ENCODE peak calls at places on chromosomes 6 and 20, in six cellular contexts. E, F, K, Z, L and W are unnamed samples.

GRCh38 chr20:10603378-10603777 is 70.4 kb downstream of the JAG1 start:
- DNase-seq in E (no peak), F (no peak), K (no peak), Z (no peak), L (no peak), W (no peak)

GRCh38 chr6:26175428-26176181 is 88.4 kb downstream of the HFE start:
- DNase-seq in E (no peak), F (peak; percentile 72), K (peak; percentile 82), Z (no peak), L (no peak), W (no peak)

GRCh38 chr20:47356220-47356525 is 326 bp downstream of the ZMYND8 start:
- DNase-seq in E (no peak), F (no peak), K (no peak), Z (no peak), L (no peak), W (no peak)

GRCh38 chr6:120873125-120873865 is 461.0 kb downstream of the TBC1D32 start:
- DNase-seq in E (no peak), F (no peak), K (no peak), Z (peak; percentile 12), L (no peak), W (no peak)

GRCh38 chr6:16270178-16270794 is 31.9 kb downstream of the GMPR start:
- DNase-seq in E (no peak), F (no peak), K (no peak), Z (no peak), L (no peak), W (no peak)

GRCh38 chr6:158024566-158025297 is 43.1 kb downstream of the SYNJ2 start:
- DNase-seq in E (no peak), F (no peak), K (no peak), Z (no peak), L (peak; percentile 14), W (no peak)

GRCh38 chr6:170031096-170031471 is 259.8 kb downstream of the DLL1 start:
- DNase-seq in E (no peak), F (no peak), K (peak; percentile 42), Z (peak; percentile 23), L (peak; percentile 70), W (no peak)

GRCh38 chr20:59571591-59572314 is 32.6 kb upstream of the PHACTR3 start:
- DNase-seq in E (peak; percentile 88), F (peak; percentile 51), K (peak; percentile 41), Z (peak; percentile 80), L (peak; percentile 70), W (peak; percentile 14)

GRCh38 chr20:37615507-37616425 is 78.1 kb upstream of the CTNNBL1 start:
- DNase-seq in E (no peak), F (peak; percentile 62), K (peak; percentile 70), Z (no peak), L (no peak), W (peak; percentile 4)

GRCh38 chr6:30100585-30101422 is 12.1 kb downstream of the TRIM31 start:
- DNase-seq in E (no peak), F (peak; percentile 92), K (peak; percentile 84), Z (peak; percentile 47), L (peak; percentile 75), W (no peak)

GRCh38 chr6:83231146-83231545 is 38.0 kb downstream of the RWDD2A start:
- DNase-seq in E (no peak), F (no peak), K (no peak), Z (no peak), L (no peak), W (peak; percentile 78)

GRCh38 chr20:38418509-38419204 is 16.5 kb downstream of the SNHG17 start:
- DNase-seq in E (no peak), F (no peak), K (no peak), Z (peak; percentile 62), L (no peak), W (no peak)

DNA sequence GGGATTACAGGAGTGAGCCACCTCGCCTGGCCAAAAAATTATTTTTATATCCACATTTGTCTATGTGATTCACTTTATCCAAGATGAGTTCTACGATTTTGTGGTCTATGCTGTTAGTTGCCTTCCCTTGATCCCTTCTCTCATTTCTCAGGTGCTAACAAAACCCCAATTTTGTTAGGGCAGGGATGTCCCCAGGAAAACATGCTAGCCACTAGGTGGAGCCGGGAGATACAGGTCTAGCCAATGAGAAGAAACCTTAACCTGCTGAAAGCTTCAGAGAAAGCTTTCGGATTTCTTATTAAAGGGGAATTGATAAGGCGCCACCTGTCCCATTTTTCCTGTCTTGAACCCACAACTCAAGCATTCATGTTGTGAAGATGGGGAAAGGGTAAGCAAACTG is 167.4 kb upstream of the OLIG3 start:
- DNase-seq in E (no peak), F (peak; percentile 48), K (peak; percentile 48), Z (no peak), L (no peak), W (no peak)
- TF ChIP-seq CTCF in E (peak; percentile 41), F (peak; percentile 71), K (peak; percentile 66), Z (no peak), L (peak; percentile 32), W (peak; percentile 67)

GRCh38 chr20:19908586-19908985 is 108.6 kb upstream of the NAA20 start:
- DNase-seq in E (no peak), F (no peak), K (no peak), Z (no peak), L (no peak), W (no peak)

GRCh38 chr20:19907326-19908056 is 109.7 kb upstream of the NAA20 start:
- DNase-seq in E (no peak), F (no peak), K (no peak), Z (no peak), L (peak; percentile 66), W (no peak)

GRCh38 chr20:19897891-19898290 is 119.3 kb upstream of the NAA20 start:
- DNase-seq in E (no peak), F (no peak), K (peak; percentile 27), Z (no peak), L (no peak), W (no peak)

GRCh38 chr20:19901226-19901625 is 115.9 kb upstream of the NAA20 start:
- DNase-seq in E (no peak), F (no peak), K (peak; percentile 67), Z (no peak), L (no peak), W (no peak)

GRCh38 chr20:19903168-19903676 is 113.9 kb upstream of the NAA20 start:
- DNase-seq in E (no peak), F (peak; percentile 86), K (peak; percentile 68), Z (no peak), L (peak; percentile 62), W (no peak)
- TF ChIP-seq CTCF in E (no peak), F (peak; percentile 95), K (peak; percentile 50), Z (no peak), L (peak; percentile 45), W (peak; percentile 15)

DNA sequence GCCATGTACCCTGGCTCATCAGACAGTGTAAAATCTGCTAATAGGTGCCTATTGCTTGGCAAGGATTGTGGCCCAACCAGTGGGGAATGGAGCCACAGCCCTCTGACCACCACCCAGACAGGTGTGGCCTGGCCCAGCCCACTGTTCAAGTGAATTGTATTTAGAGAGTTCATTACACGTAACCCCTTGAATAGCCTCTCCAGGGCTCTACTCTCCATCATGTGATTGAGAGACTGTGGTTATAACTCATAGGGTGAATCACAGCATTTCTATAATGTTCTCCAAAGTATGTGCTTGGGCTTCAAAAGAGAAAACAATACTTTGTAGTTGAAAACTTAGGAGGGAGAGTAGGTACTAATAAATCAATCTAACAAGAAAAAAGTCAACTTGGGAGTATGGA is 38.4 kb downstream of the ALDH8A1 start:
- DNase-seq in E (no peak), F (no peak), K (peak; percentile 89), Z (no peak), L (no peak), W (no peak)
- TF ChIP-seq CTCF in E (no peak), F (no peak), K (no peak), Z (no peak), L (no peak), W (no peak)

GRCh38 chr20:20184149-20184548 is 131.8 kb downstream of the CFAP61 start:
- DNase-seq in E (no peak), F (no peak), K (no peak), Z (no peak), L (no peak), W (no peak)
- TF ChIP-seq CTCF in E (no peak), F (peak; percentile 56), K (no peak), Z (no peak), L (no peak), W (peak; percentile 19)